ENCODE peak calls at places on chromosome 11, in four cellular contexts. Q, O, Z and S are unnamed samples.
A peak's percentile ranks its signal among the peaks of the same experiment; 100 is the strongest.

GRCh38 chr11:115887316-115887715 is 383.1 kb upstream of the CADM1 start:
- DNase-seq in Q (no peak), O (no peak), Z (no peak), S (no peak)

GRCh38 chr11:126992804-126993111 is 7.8 kb downstream of the KIRREL3 start:
- DNase-seq in Q (no peak), Z (no peak), O (no peak), S (peak; percentile 69)

GRCh38 chr11:67497656-67498291 is 7.4 kb downstream of the PITPNM1 start:
- DNase-seq in Q (no peak), O (no peak), Z (no peak), S (no peak)

GRCh38 chr11:91872216-91872615 is 352.4 kb upstream of the FAT3 start:
- DNase-seq in Z (no peak), O (no peak), Q (no peak), S (no peak)

GRCh38 chr11:134543144-134544044 is 131.4 kb upstream of the B3GAT1 start:
- DNase-seq in Q (no peak), O (no peak), Z (no peak), S (no peak)

GRCh38 chr11:101867951-101868350 is 46.9 kb upstream of the CEP126 start:
- DNase-seq in O (no peak), Q (no peak), Z (no peak), S (peak; percentile 52)

GRCh38 chr11:95923730-95924413 is at the start of gene MTMR2:
- DNase-seq in Z (peak; percentile 90), Q (peak; percentile 59), O (peak; percentile 43), S (peak; percentile 76)

GRCh38 chr11:72174299-72175070 is 17.5 kb upstream of the FOLR1 start:
- DNase-seq in O (no peak), Z (no peak), Q (no peak), S (no peak)

GRCh38 chr11:131932584-131933360 is 562.4 kb downstream of the NTM start:
- DNase-seq in Z (no peak), Q (no peak), O (no peak), S (no peak)

GRCh38 chr11:33936745-33937612 is 45.1 kb upstream of the LMO2 start:
- DNase-seq in O (no peak), Q (no peak), Z (no peak), S (peak; percentile 69)

GRCh38 chr11:96049426-96049825 is 125.5 kb upstream of the MTMR2 start:
- DNase-seq in Q (no peak), Z (no peak), O (no peak), S (peak; percentile 71)

GRCh38 chr11:11461473-11461872 is 108.4 kb upstream of the CSNK2A3 start:
- DNase-seq in Q (no peak), O (no peak), Z (no peak), S (no peak)

GRCh38 chr11:115660072-115660805 is 156.0 kb upstream of the CADM1 start:
- DNase-seq in Z (peak; percentile 71), Q (no peak), O (no peak), S (no peak)